ENCODE peak calls at places on chromosomes 2 and 18, in ten cellular contexts. One of them, this sample, is unnamed.
A peak's percentile ranks its signal among the peaks of the same experiment; 100 is the strongest.

GRCh38 chr2:238106698-238107524 is 6.8 kb downstream of the ESPNL start:
- DNase-seq in Peyer's patch: peak; percentile 50
- DNase-seq in sciatic nerve: peak; percentile 53
- DNase-seq in AG20443: no peak
- DNase-seq in NCI-H2171 treated with DMSO at 0.1 percent for 48 hours: no peak
- DNase-seq in naive thymus-derived CD8-positive, alpha-beta T cell: no peak
- DNase-seq in RKO: no peak
- DNase-seq in HTR-8/SVneo: no peak
- DNase-seq in stimulated activated CD4-positive, alpha-beta T cell treated with anti-CD3 and anti-CD28 coated beads, Interleukin-1b, Interleukin-23, amount 100 ng/mL, for 4 hours: no peak
- DNase-seq in fibroblast of the conjunctiva: no peak
- DNase-seq in this sample: no peak

GRCh38 chr2:219688560-219689445 is 61.4 kb downstream of the SLC4A3 start:
- DNase-seq in Peyer's patch: no peak
- DNase-seq in sciatic nerve: no peak
- DNase-seq in AG20443: peak; percentile 94
- DNase-seq in NCI-H2171 treated with DMSO at 0.1 percent for 48 hours: no peak
- DNase-seq in naive thymus-derived CD8-positive, alpha-beta T cell: no peak
- DNase-seq in RKO: peak; percentile 24
- DNase-seq in HTR-8/SVneo: peak; percentile 67
- DNase-seq in stimulated activated CD4-positive, alpha-beta T cell treated with anti-CD3 and anti-CD28 coated beads, Interleukin-1b, Interleukin-23, amount 100 ng/mL, for 4 hours: no peak
- DNase-seq in fibroblast of the conjunctiva: no peak
- DNase-seq in this sample: peak; percentile 76

GRCh38 chr2:6883448-6884122 is 6.0 kb downstream of the RSAD2 start:
- DNase-seq in Peyer's patch: no peak
- DNase-seq in sciatic nerve: no peak
- DNase-seq in AG20443: no peak
- DNase-seq in NCI-H2171 treated with DMSO at 0.1 percent for 48 hours: no peak
- DNase-seq in naive thymus-derived CD8-positive, alpha-beta T cell: no peak
- DNase-seq in RKO: no peak
- DNase-seq in HTR-8/SVneo: no peak
- DNase-seq in stimulated activated CD4-positive, alpha-beta T cell treated with anti-CD3 and anti-CD28 coated beads, Interleukin-1b, Interleukin-23, amount 100 ng/mL, for 4 hours: no peak
- DNase-seq in fibroblast of the conjunctiva: no peak
- DNase-seq in this sample: no peak

GRCh38 chr2:218032336-218033171 is 29.8 kb upstream of the TNS1 start:
- DNase-seq in Peyer's patch: no peak
- DNase-seq in sciatic nerve: no peak
- DNase-seq in AG20443: peak; percentile 15
- DNase-seq in NCI-H2171 treated with DMSO at 0.1 percent for 48 hours: no peak
- DNase-seq in naive thymus-derived CD8-positive, alpha-beta T cell: no peak
- DNase-seq in RKO: no peak
- DNase-seq in HTR-8/SVneo: no peak
- DNase-seq in stimulated activated CD4-positive, alpha-beta T cell treated with anti-CD3 and anti-CD28 coated beads, Interleukin-1b, Interleukin-23, amount 100 ng/mL, for 4 hours: no peak
- DNase-seq in fibroblast of the conjunctiva: no peak
- DNase-seq in this sample: no peak

GRCh38 chr2:216052420-216052819 is 29.2 kb downstream of the PECR start:
- DNase-seq in Peyer's patch: no peak
- DNase-seq in sciatic nerve: no peak
- DNase-seq in AG20443: no peak
- DNase-seq in NCI-H2171 treated with DMSO at 0.1 percent for 48 hours: no peak
- DNase-seq in naive thymus-derived CD8-positive, alpha-beta T cell: no peak
- DNase-seq in RKO: no peak
- DNase-seq in HTR-8/SVneo: no peak
- DNase-seq in stimulated activated CD4-positive, alpha-beta T cell treated with anti-CD3 and anti-CD28 coated beads, Interleukin-1b, Interleukin-23, amount 100 ng/mL, for 4 hours: no peak
- DNase-seq in fibroblast of the conjunctiva: no peak
- DNase-seq in this sample: no peak

GRCh38 chr2:163213699-163214098 is 375.1 kb upstream of the KCNH7 start:
- DNase-seq in Peyer's patch: no peak
- DNase-seq in sciatic nerve: no peak
- DNase-seq in AG20443: peak; percentile 33
- DNase-seq in NCI-H2171 treated with DMSO at 0.1 percent for 48 hours: no peak
- DNase-seq in naive thymus-derived CD8-positive, alpha-beta T cell: no peak
- DNase-seq in RKO: no peak
- DNase-seq in HTR-8/SVneo: no peak
- DNase-seq in stimulated activated CD4-positive, alpha-beta T cell treated with anti-CD3 and anti-CD28 coated beads, Interleukin-1b, Interleukin-23, amount 100 ng/mL, for 4 hours: no peak
- DNase-seq in fibroblast of the conjunctiva: no peak
- DNase-seq in this sample: no peak

GRCh38 chr18:58140366-58141325 is 96.6 kb downstream of the NEDD4L start:
- DNase-seq in Peyer's patch: no peak
- DNase-seq in sciatic nerve: no peak
- DNase-seq in AG20443: no peak
- DNase-seq in NCI-H2171 treated with DMSO at 0.1 percent for 48 hours: no peak
- DNase-seq in naive thymus-derived CD8-positive, alpha-beta T cell: no peak
- DNase-seq in RKO: no peak
- DNase-seq in HTR-8/SVneo: no peak
- DNase-seq in stimulated activated CD4-positive, alpha-beta T cell treated with anti-CD3 and anti-CD28 coated beads, Interleukin-1b, Interleukin-23, amount 100 ng/mL, for 4 hours: no peak
- DNase-seq in fibroblast of the conjunctiva: no peak
- DNase-seq in this sample: no peak

GRCh38 chr2:145352499-145352898 is 832.6 kb upstream of the ZEB2 start:
- DNase-seq in Peyer's patch: no peak
- DNase-seq in sciatic nerve: no peak
- DNase-seq in AG20443: no peak
- DNase-seq in NCI-H2171 treated with DMSO at 0.1 percent for 48 hours: no peak
- DNase-seq in naive thymus-derived CD8-positive, alpha-beta T cell: no peak
- DNase-seq in RKO: no peak
- DNase-seq in HTR-8/SVneo: no peak
- DNase-seq in stimulated activated CD4-positive, alpha-beta T cell treated with anti-CD3 and anti-CD28 coated beads, Interleukin-1b, Interleukin-23, amount 100 ng/mL, for 4 hours: no peak
- DNase-seq in fibroblast of the conjunctiva: no peak
- DNase-seq in this sample: no peak

GRCh38 chr2:190841707-190842505 is 38.7 kb upstream of the GLS start:
- DNase-seq in Peyer's patch: no peak
- DNase-seq in sciatic nerve: no peak
- DNase-seq in AG20443: peak; percentile 75
- DNase-seq in NCI-H2171 treated with DMSO at 0.1 percent for 48 hours: no peak
- DNase-seq in naive thymus-derived CD8-positive, alpha-beta T cell: no peak
- DNase-seq in RKO: no peak
- DNase-seq in HTR-8/SVneo: no peak
- DNase-seq in stimulated activated CD4-positive, alpha-beta T cell treated with anti-CD3 and anti-CD28 coated beads, Interleukin-1b, Interleukin-23, amount 100 ng/mL, for 4 hours: no peak
- DNase-seq in fibroblast of the conjunctiva: no peak
- DNase-seq in this sample: no peak

GRCh38 chr18:22277758-22278157 is 108.4 kb downstream of the GATA6 start:
- DNase-seq in Peyer's patch: no peak
- DNase-seq in sciatic nerve: no peak
- DNase-seq in AG20443: no peak
- DNase-seq in NCI-H2171 treated with DMSO at 0.1 percent for 48 hours: no peak
- DNase-seq in naive thymus-derived CD8-positive, alpha-beta T cell: no peak
- DNase-seq in RKO: no peak
- DNase-seq in HTR-8/SVneo: no peak
- DNase-seq in stimulated activated CD4-positive, alpha-beta T cell treated with anti-CD3 and anti-CD28 coated beads, Interleukin-1b, Interleukin-23, amount 100 ng/mL, for 4 hours: no peak
- DNase-seq in fibroblast of the conjunctiva: no peak
- DNase-seq in this sample: no peak

GRCh38 chr2:162623888-162624287 is 214.7 kb downstream of the KCNH7 start:
- DNase-seq in Peyer's patch: no peak
- DNase-seq in sciatic nerve: no peak
- DNase-seq in AG20443: no peak
- DNase-seq in NCI-H2171 treated with DMSO at 0.1 percent for 48 hours: no peak
- DNase-seq in naive thymus-derived CD8-positive, alpha-beta T cell: no peak
- DNase-seq in RKO: no peak
- DNase-seq in HTR-8/SVneo: no peak
- DNase-seq in stimulated activated CD4-positive, alpha-beta T cell treated with anti-CD3 and anti-CD28 coated beads, Interleukin-1b, Interleukin-23, amount 100 ng/mL, for 4 hours: no peak
- DNase-seq in fibroblast of the conjunctiva: no peak
- DNase-seq in this sample: no peak

GRCh38 chr2:589551-589950 is 87.7 kb downstream of the TMEM18 start:
- DNase-seq in Peyer's patch: no peak
- DNase-seq in sciatic nerve: no peak
- DNase-seq in AG20443: no peak
- DNase-seq in NCI-H2171 treated with DMSO at 0.1 percent for 48 hours: no peak
- DNase-seq in naive thymus-derived CD8-positive, alpha-beta T cell: no peak
- DNase-seq in RKO: no peak
- DNase-seq in HTR-8/SVneo: no peak
- DNase-seq in stimulated activated CD4-positive, alpha-beta T cell treated with anti-CD3 and anti-CD28 coated beads, Interleukin-1b, Interleukin-23, amount 100 ng/mL, for 4 hours: no peak
- DNase-seq in fibroblast of the conjunctiva: no peak
- DNase-seq in this sample: no peak

GRCh38 chr2:96116424-96116878 is at the start of gene ADRA2B:
- DNase-seq in Peyer's patch: peak; percentile 72
- DNase-seq in sciatic nerve: peak; percentile 68
- DNase-seq in AG20443: peak; percentile 50
- DNase-seq in NCI-H2171 treated with DMSO at 0.1 percent for 48 hours: peak; percentile 64
- DNase-seq in naive thymus-derived CD8-positive, alpha-beta T cell: peak; percentile 82
- DNase-seq in RKO: no peak
- DNase-seq in HTR-8/SVneo: no peak
- DNase-seq in stimulated activated CD4-positive, alpha-beta T cell treated with anti-CD3 and anti-CD28 coated beads, Interleukin-1b, Interleukin-23, amount 100 ng/mL, for 4 hours: peak; percentile 84
- DNase-seq in fibroblast of the conjunctiva: no peak
- DNase-seq in this sample: no peak